ENCODE peak calls at places on chromosomes 2 and 18, in eight cellular contexts. I, M, Y, L, W, G, F and U are unnamed samples.

GRCh38 chr2:205895981-205896655 is 189.9 kb downstream of the INO80D start:
- DNase-seq in L (no peak), I (no peak), F (no peak), Y (no peak), G (no peak), W (peak; percentile 30), M (no peak), U (no peak)

GRCh38 chr2:96604104-96604503 is 34.0 kb downstream of the KANSL3 start:
- DNase-seq in F (no peak), W (no peak), G (peak; percentile 24), Y (no peak), M (no peak), I (no peak), L (no peak), U (no peak)

GRCh38 chr2:24111407-24111861 is 11.7 kb downstream of the PFN4 start:
- DNase-seq in I (no peak), W (no peak), L (no peak), Y (no peak), F (no peak), M (no peak), G (no peak), U (no peak)

GRCh38 chr2:86038291-86039081 is 67.2 kb downstream of the POLR1A start:
- DNase-seq in Y (no peak), M (peak; percentile 55), G (no peak), I (peak; percentile 61), L (no peak), W (no peak), F (peak; percentile 59), U (peak; percentile 33)

GRCh38 chr18:57004366-57005121 is 142.3 kb upstream of the BOD1L2 start:
- DNase-seq in L (no peak), F (no peak), G (no peak), M (no peak), Y (peak; percentile 22), W (no peak), I (no peak), U (peak; percentile 21)

GRCh38 chr18:58321986-58322385 is 278.0 kb downstream of the NEDD4L start:
- DNase-seq in G (no peak), F (peak; percentile 58), L (peak; percentile 59), M (no peak), I (no peak), W (peak; percentile 43), Y (peak; percentile 84), U (peak; percentile 60)

GRCh38 chr2:189542145-189542882 is 38.3 kb downstream of the SLC40A1 start:
- DNase-seq in Y (no peak), W (no peak), I (no peak), G (no peak), F (no peak), L (no peak), M (no peak), U (no peak)

GRCh38 chr2:179201884-179202283 is 62.7 kb downstream of the SESTD1 start:
- DNase-seq in F (no peak), M (no peak), L (no peak), Y (no peak), I (no peak), W (no peak), G (no peak), U (no peak)

GRCh38 chr18:48896875-48897511 is 53.8 kb downstream of the SMAD7 start:
- DNase-seq in F (peak; percentile 65), L (no peak), M (no peak), W (no peak), I (peak; percentile 74), G (peak; percentile 71), Y (peak; percentile 7), U (no peak)

GRCh38 chr2:98903767-98904485 is 32.1 kb downstream of the CRACDL start:
- DNase-seq in W (no peak), L (no peak), Y (no peak), F (no peak), I (peak; percentile 28), M (no peak), G (no peak), U (no peak)

GRCh38 chr2:9354318-9354717 is 69.0 kb downstream of the ITGB1BP1 start:
- DNase-seq in M (no peak), G (no peak), I (no peak), F (no peak), W (no peak), L (no peak), Y (no peak), U (no peak)

GRCh38 chr2:169761251-169761969 is 27.8 kb downstream of the KLHL23 start:
- DNase-seq in L (no peak), F (no peak), Y (peak; percentile 53), M (no peak), G (no peak), I (no peak), W (no peak), U (no peak)

GRCh38 chr18:78196280-78196679 is 783.3 kb upstream of the SALL3 start:
- DNase-seq in I (no peak), Y (no peak), M (no peak), L (no peak), G (no peak), W (no peak), F (no peak), U (no peak)

GRCh38 chr2:124692707-124693106 is 667.6 kb downstream of the CNTNAP5 start:
- DNase-seq in G (no peak), W (no peak), Y (no peak), F (peak; percentile 55), M (no peak), L (no peak), I (peak; percentile 60), U (no peak)